ENCODE peak calls at places on chromosome 7, in ten cellular contexts. C is right atrium auricular region, B is HL-60, Y is pancreas, H is psoas muscle, F is A673, V is endodermal cell, O is thoracic aorta, P is heart right ventricle, J is PC-9. R is an unnamed sample.

GRCh38 chr7:152336754-152337368 is 98.9 kb downstream of the KMT2C start:
- DNase-seq in H (no peak), O (no peak), J (no peak), P (no peak), B (peak), Y (no peak), C (no peak), V (peak), F (peak), R (peak)

GRCh38 chr7:35430547-35431153 is 176.8 kb upstream of the TBX20 start:
- DNase-seq in C (no peak), P (no peak), B (peak), J (no peak), V (peak), F (peak), O (no peak), H (no peak), Y (no peak), R (no peak)

GRCh38 chr7:23456093-23456492 is 14.2 kb downstream of the IGF2BP3 start:
- DNase-seq in F (no peak), V (no peak), O (no peak), J (no peak), C (no peak), P (no peak), H (no peak), Y (no peak), B (no peak), R (no peak)

GRCh38 chr7:157396316-157397035 is 59.7 kb downstream of the DNAJB6 start:
- DNase-seq in P (no peak), Y (no peak), B (no peak), H (no peak), F (no peak), O (no peak), C (no peak), V (no peak), J (no peak), R (no peak)

GRCh38 chr7:77276120-77276519 is 76.5 kb upstream of the FGL2 start:
- DNase-seq in B (peak), H (no peak), Y (no peak), O (no peak), J (no peak), F (no peak), V (no peak), P (no peak), C (no peak), R (no peak)

GRCh38 chr7:131692131-131692960 is 135.9 kb upstream of the PODXL start:
- DNase-seq in P (peak), C (peak), V (peak), Y (no peak), O (no peak), B (peak), J (no peak), H (peak), F (peak), R (peak)

GRCh38 chr7:16774986-16775385 is 21.4 kb downstream of the TSPAN13 start:
- DNase-seq in J (peak), C (no peak), F (no peak), B (no peak), V (no peak), P (no peak), H (no peak), Y (no peak), O (no peak), R (no peak)

GRCh38 chr7:137685439-137686164 is 161.2 kb downstream of the DGKI start:
- DNase-seq in J (no peak), O (no peak), Y (no peak), F (no peak), P (no peak), V (no peak), B (no peak), H (no peak), C (no peak), R (no peak)

GRCh38 chr7:94434031-94434430 is 39.3 kb downstream of the COL1A2 start:
- DNase-seq in B (no peak), J (no peak), Y (no peak), F (no peak), H (no peak), C (no peak), V (no peak), P (no peak), O (no peak), R (no peak)

GRCh38 chr7:5557920-5558401 is 134.3 kb upstream of the TNRC18 start:
- DNase-seq in Y (no peak), H (peak), J (no peak), F (no peak), O (no peak), B (peak), C (peak), P (peak), V (no peak), R (peak)

GRCh38 chr7:114084381-114085312 is 165.8 kb upstream of the PPP1R3A start:
- DNase-seq in J (no peak), B (peak), H (peak), V (peak), O (no peak), Y (peak), P (peak), F (peak), C (peak), R (peak)

GRCh38 chr7:75662579-75663301 is 76.0 kb downstream of the HIP1 start:
- DNase-seq in B (no peak), J (no peak), F (no peak), V (no peak), H (no peak), O (no peak), Y (no peak), C (no peak), P (no peak), R (no peak)

GRCh38 chr7:2048006-2048405 is 184.7 kb downstream of the MAD1L1 start:
- DNase-seq in B (no peak), F (no peak), Y (no peak), H (peak), O (no peak), C (no peak), V (no peak), P (no peak), J (no peak), R (no peak)

GRCh38 chr7:130037703-130038102 is 13.5 kb downstream of the ZC3HC1 start:
- DNase-seq in B (no peak), J (no peak), F (no peak), C (no peak), H (no peak), O (no peak), Y (no peak), V (no peak), P (no peak), R (no peak)

GRCh38 chr7:137771679-137772078 is 75.1 kb downstream of the DGKI start:
- DNase-seq in B (no peak), J (no peak), H (no peak), Y (no peak), C (no peak), P (no peak), O (no peak), F (no peak), V (no peak), R (no peak)

GRCh38 chr7:151304856-151305255 is 36.8 kb upstream of the NUB1 start:
- DNase-seq in J (no peak), F (peak), C (peak), O (no peak), V (peak), B (no peak), H (no peak), Y (no peak), P (no peak), R (no peak)

GRCh38 chr7:158411232-158411950 is 176.2 kb downstream of the PTPRN2 start:
- DNase-seq in P (no peak), V (peak), C (no peak), J (no peak), F (no peak), O (no peak), H (no peak), B (no peak), Y (no peak), R (no peak)

GRCh38 chr7:440059-440749 is 79.4 kb downstream of the PDGFA start:
- DNase-seq in V (no peak), C (no peak), O (no peak), P (no peak), J (no peak), F (no peak), Y (no peak), H (peak), B (no peak), R (no peak)

GRCh38 chr7:103025341-103025740 is 49.3 kb downstream of the FBXL13 start:
- DNase-seq in O (no peak), C (no peak), F (no peak), Y (no peak), V (no peak), H (no peak), P (no peak), B (peak), J (no peak), R (no peak)

GRCh38 chr7:87058739-87059524 is 522 bp downstream of the ELAPOR2 start:
- DNase-seq in J (no peak), V (peak), F (peak), H (peak), Y (peak), O (no peak), B (no peak), C (no peak), P (peak), R (peak)

GRCh38 chr7:130298079-130298478 is 5.1 kb downstream of the CPA4 start:
- DNase-seq in V (no peak), P (no peak), H (no peak), Y (no peak), O (no peak), C (no peak), J (no peak), F (no peak), B (no peak), R (no peak)

GRCh38 chr7:67854784-67855183 is 858.2 kb downstream of the TYW1 start:
- DNase-seq in B (no peak), H (no peak), J (no peak), C (no peak), V (no peak), P (no peak), Y (no peak), O (no peak), F (no peak), R (no peak)

GRCh38 chr7:132394283-132395003 is 181.8 kb downstream of the PLXNA4 start:
- DNase-seq in V (peak), H (no peak), J (peak), F (no peak), Y (no peak), B (no peak), P (no peak), C (no peak), O (no peak), R (no peak)

GRCh38 chr7:44678468-44679179 is 70.0 kb upstream of the ZMIZ2 start:
- DNase-seq in Y (no peak), O (no peak), C (no peak), J (no peak), H (peak), F (no peak), P (peak), V (no peak), B (peak), R (no peak)

GRCh38 chr7:113710310-113711106 is 208.3 kb downstream of the PPP1R3A start:
- DNase-seq in J (peak), H (no peak), C (peak), V (peak), Y (peak), B (peak), O (no peak), P (no peak), F (peak), R (no peak)

GRCh38 chr7:87411186-87411585 is 64.3 kb downstream of the ABCB4 start:
- DNase-seq in C (no peak), F (no peak), H (no peak), J (no peak), Y (no peak), P (no peak), O (no peak), B (no peak), V (no peak), R (no peak)

GRCh38 chr7:126495739-126496138 is 757.0 kb downstream of the GRM8 start:
- DNase-seq in F (no peak), O (no peak), P (no peak), C (no peak), J (no peak), H (no peak), B (no peak), V (no peak), Y (no peak), R (no peak)

GRCh38 chr7:93161181-93161762 is 13.1 kb upstream of the SAMD9L start:
- DNase-seq in P (no peak), H (no peak), Y (no peak), F (no peak), V (no peak), B (no peak), C (no peak), J (peak), O (no peak), R (no peak)

GRCh38 chr7:27105161-27106122 is 3.0 kb upstream of the HOXA2 start:
- DNase-seq in Y (no peak), P (no peak), V (no peak), C (no peak), H (no peak), F (no peak), J (no peak), B (no peak), O (no peak), R (no peak)

GRCh38 chr7:130966246-130967009 is 232.4 kb upstream of the KLF14 start:
- DNase-seq in P (no peak), F (no peak), Y (no peak), C (no peak), H (no peak), V (no peak), J (no peak), O (no peak), B (no peak), R (no peak)

GRCh38 chr7:97006951-97007861 is 1.9 kb downstream of the DLX6 start:
- DNase-seq in J (no peak), B (no peak), H (no peak), P (no peak), O (no peak), C (no peak), Y (no peak), F (no peak), V (peak), R (no peak)

GRCh38 chr7:135164357-135165021 is 6.0 kb downstream of the CYREN start:
- DNase-seq in P (peak), H (peak), Y (no peak), F (no peak), J (no peak), O (no peak), B (no peak), C (no peak), V (no peak), R (no peak)

GRCh38 chr7:39650676-39651075 is 27.3 kb downstream of the RALA start:
- DNase-seq in H (peak), F (no peak), O (no peak), J (no peak), Y (no peak), P (peak), C (peak), B (no peak), V (no peak), R (no peak)

GRCh38 chr7:31126976-31127375 is 74.9 kb downstream of the ADCYAP1R1 start:
- DNase-seq in Y (no peak), O (no peak), F (peak), H (no peak), P (no peak), B (no peak), J (no peak), C (no peak), V (no peak), R (no peak)

GRCh38 chr7:135321556-135321955 is 87.9 kb downstream of the STRA8 start:
- DNase-seq in F (peak), Y (no peak), B (peak), P (no peak), C (peak), H (no peak), J (no peak), O (no peak), V (no peak), R (no peak)

GRCh38 chr7:157347217-157347904 is 10.6 kb downstream of the DNAJB6 start:
- DNase-seq in V (no peak), H (peak), P (peak), F (no peak), Y (no peak), J (no peak), O (peak), B (no peak), C (peak), R (no peak)

GRCh38 chr7:73717991-73718405 is 1.5 kb downstream of the STX1A start:
- DNase-seq in B (peak), H (no peak), C (no peak), O (no peak), Y (no peak), F (peak), V (no peak), P (no peak), J (peak), R (peak)

GRCh38 chr7:73716318-73716890 is 3.1 kb downstream of the STX1A start:
- DNase-seq in J (no peak), Y (no peak), B (no peak), F (no peak), O (no peak), P (no peak), C (no peak), H (no peak), V (no peak), R (no peak)

GRCh38 chr7:73718438-73718881 is 1.0 kb downstream of the STX1A start:
- DNase-seq in B (no peak), Y (no peak), F (no peak), J (no peak), O (no peak), P (no peak), H (no peak), C (no peak), V (no peak), R (peak)

GRCh38 chr7:73715648-73716317 is 3.7 kb downstream of the STX1A start:
- DNase-seq in J (peak), C (no peak), B (peak), O (no peak), Y (no peak), P (no peak), F (peak), H (no peak), V (no peak), R (no peak)

GRCh38 chr7:73717025-73717807 is 2.3 kb downstream of the STX1A start:
- DNase-seq in B (no peak), C (no peak), V (no peak), P (no peak), Y (no peak), O (no peak), H (no peak), F (no peak), J (no peak), R (no peak)
- H3K4me3 ChIP-seq in B (no peak), C (no peak), V (no peak), P (no peak), Y (no peak), O (peak), H (no peak), F (peak), J (peak), R (no peak)

DNA sequence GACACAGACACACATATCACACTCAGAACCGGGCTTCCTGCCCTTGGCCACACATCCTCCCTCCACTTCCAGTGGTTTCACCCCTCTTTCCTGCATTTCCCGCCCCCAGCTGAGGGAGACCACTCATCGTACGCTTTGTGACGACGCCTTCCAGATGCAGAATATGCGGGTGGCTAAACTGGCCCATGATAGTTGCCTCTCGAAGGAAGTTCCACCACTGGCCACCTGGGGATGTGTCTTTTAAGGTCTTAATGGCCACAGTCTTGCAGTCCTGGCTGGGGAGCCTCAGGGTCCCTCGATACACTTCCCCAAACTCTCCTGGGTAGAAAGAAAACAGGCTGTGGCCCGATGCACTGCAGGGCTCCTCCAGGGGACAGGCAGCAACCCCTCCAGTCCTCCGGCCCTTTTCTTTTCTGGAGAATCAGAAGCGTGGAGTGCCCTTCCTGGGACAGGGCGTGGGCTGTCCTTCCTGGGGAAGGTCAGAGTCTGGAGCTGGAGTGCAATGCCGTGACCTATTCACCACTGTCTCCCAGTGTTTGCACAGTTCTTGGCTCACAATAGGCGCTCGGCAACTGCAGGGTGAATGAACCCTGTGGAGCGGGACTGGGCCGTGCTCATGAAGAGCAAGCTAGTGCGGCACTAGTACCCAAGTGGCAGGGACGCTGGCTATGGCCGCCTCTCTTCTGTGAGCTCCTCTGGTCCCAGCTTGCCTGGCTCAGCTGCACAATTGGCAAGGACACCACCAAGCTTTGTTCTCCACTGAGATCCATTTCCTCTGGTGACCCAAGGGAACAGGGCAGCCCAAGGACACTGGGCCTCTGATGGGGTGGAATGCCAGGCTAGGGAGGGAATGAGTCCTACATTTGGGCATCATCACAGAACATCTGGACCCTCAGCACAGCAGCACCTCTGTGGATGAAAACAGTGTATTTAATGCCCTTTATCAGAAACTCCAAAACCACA is 13.2 kb downstream of the EPHA1 start:
- DNase-seq in P (no peak), B (no peak), H (no peak), V (peak), Y (no peak), C (no peak), J (no peak), F (no peak), O (no peak), R (no peak)
- TF ChIP-seq CTCF in P (no peak), B (peak), H (peak), V (peak), Y (no peak), C (no peak), J (peak), F (no peak), O (no peak), R (no peak)

GRCh38 chr7:29883462-29884398 is 77.4 kb downstream of the WIPF3 start:
- DNase-seq in C (no peak), V (peak), J (no peak), P (no peak), O (no peak), H (no peak), Y (no peak), F (no peak), B (no peak), R (peak)
- H3K4me3 ChIP-seq in C (no peak), V (no peak), J (no peak), P (no peak), O (peak), H (no peak), Y (peak), F (no peak), B (no peak), R (no peak)

GRCh38 chr7:38632411-38632810 is 1.2 kb upstream of the AMPH start:
- DNase-seq in V (no peak), B (no peak), O (no peak), Y (no peak), F (no peak), H (no peak), J (no peak), C (no peak), P (no peak), R (no peak)
- TF ChIP-seq CTCF in V (peak), B (no peak), O (no peak), Y (no peak), F (no peak), H (no peak), J (no peak), C (no peak), P (no peak), R (no peak)